ENCODE peak calls at places on chromosomes 3 and 15, in ten cellular contexts. One of them, this sample, is unnamed.

GRCh38 chr3:188473045-188473444 is 319.1 kb downstream of the LPP start:
- DNase-seq in HEK293T: no peak
- DNase-seq in AG04450: no peak
- DNase-seq in KBM-7: no peak
- DNase-seq in neural crest cell: no peak
- DNase-seq in OCI-LY7: no peak
- DNase-seq in AG08396: no peak
- DNase-seq in activated T-helper 1 cell treated with anti-CD3 and anti-CD28 coated beads, Interleukin-12 subunit alpha, Interleukin-12 subunit beta, Interleukin-2, Interleukin-4 antibody, amounts not matched to agents 30 ng/mL and 10 ng/mL and 1 ng/mL, durations not matched to agents 14 hours and 24 hours and 36 hours: no peak
- DNase-seq in hippocampal formation: no peak
- DNase-seq in RCC 7860: no peak
- DNase-seq in this sample: no peak

GRCh38 chr3:107957506-107957905 is 133.3 kb downstream of the CD47 start:
- DNase-seq in HEK293T: no peak
- DNase-seq in AG04450: no peak
- DNase-seq in KBM-7: no peak
- DNase-seq in neural crest cell: no peak
- DNase-seq in OCI-LY7: no peak
- DNase-seq in AG08396: peak
- DNase-seq in activated T-helper 1 cell treated with anti-CD3 and anti-CD28 coated beads, Interleukin-12 subunit alpha, Interleukin-12 subunit beta, Interleukin-2, Interleukin-4 antibody, amounts not matched to agents 30 ng/mL and 10 ng/mL and 1 ng/mL, durations not matched to agents 14 hours and 24 hours and 36 hours: no peak
- DNase-seq in hippocampal formation: no peak
- DNase-seq in RCC 7860: no peak
- DNase-seq in this sample: no peak

GRCh38 chr3:123287962-123288302 is 86.2 kb downstream of the SEC22A start:
- DNase-seq in HEK293T: no peak
- DNase-seq in AG04450: no peak
- DNase-seq in KBM-7: no peak
- DNase-seq in neural crest cell: no peak
- DNase-seq in OCI-LY7: peak
- DNase-seq in AG08396: no peak
- DNase-seq in activated T-helper 1 cell treated with anti-CD3 and anti-CD28 coated beads, Interleukin-12 subunit alpha, Interleukin-12 subunit beta, Interleukin-2, Interleukin-4 antibody, amounts not matched to agents 30 ng/mL and 10 ng/mL and 1 ng/mL, durations not matched to agents 14 hours and 24 hours and 36 hours: no peak
- DNase-seq in hippocampal formation: no peak
- DNase-seq in RCC 7860: no peak
- DNase-seq in this sample: no peak

GRCh38 chr3:42773409-42773751 is 327 bp upstream of the CCDC13 start:
- DNase-seq in HEK293T: no peak
- DNase-seq in AG04450: no peak
- DNase-seq in KBM-7: no peak
- DNase-seq in neural crest cell: no peak
- DNase-seq in OCI-LY7: no peak
- DNase-seq in AG08396: no peak
- DNase-seq in activated T-helper 1 cell treated with anti-CD3 and anti-CD28 coated beads, Interleukin-12 subunit alpha, Interleukin-12 subunit beta, Interleukin-2, Interleukin-4 antibody, amounts not matched to agents 30 ng/mL and 10 ng/mL and 1 ng/mL, durations not matched to agents 14 hours and 24 hours and 36 hours: no peak
- DNase-seq in hippocampal formation: no peak
- DNase-seq in RCC 7860: no peak
- DNase-seq in this sample: no peak

GRCh38 chr3:43872901-43873300 is 182.2 kb downstream of the ABHD5 start:
- DNase-seq in HEK293T: no peak
- DNase-seq in AG04450: peak
- DNase-seq in KBM-7: no peak
- DNase-seq in neural crest cell: no peak
- DNase-seq in OCI-LY7: no peak
- DNase-seq in AG08396: peak
- DNase-seq in activated T-helper 1 cell treated with anti-CD3 and anti-CD28 coated beads, Interleukin-12 subunit alpha, Interleukin-12 subunit beta, Interleukin-2, Interleukin-4 antibody, amounts not matched to agents 30 ng/mL and 10 ng/mL and 1 ng/mL, durations not matched to agents 14 hours and 24 hours and 36 hours: no peak
- DNase-seq in hippocampal formation: no peak
- DNase-seq in RCC 7860: no peak
- DNase-seq in this sample: no peak

GRCh38 chr3:108662141-108662738 is 72.7 kb downstream of the DZIP3 start:
- DNase-seq in HEK293T: peak
- DNase-seq in AG04450: peak
- DNase-seq in KBM-7: peak
- DNase-seq in neural crest cell: peak
- DNase-seq in OCI-LY7: peak
- DNase-seq in AG08396: peak
- DNase-seq in activated T-helper 1 cell treated with anti-CD3 and anti-CD28 coated beads, Interleukin-12 subunit alpha, Interleukin-12 subunit beta, Interleukin-2, Interleukin-4 antibody, amounts not matched to agents 30 ng/mL and 10 ng/mL and 1 ng/mL, durations not matched to agents 14 hours and 24 hours and 36 hours: peak
- DNase-seq in hippocampal formation: peak
- DNase-seq in RCC 7860: peak
- DNase-seq in this sample: no peak

GRCh38 chr3:5197022-5197421 is 9.5 kb downstream of the EDEM1 start:
- DNase-seq in HEK293T: no peak
- DNase-seq in AG04450: no peak
- DNase-seq in KBM-7: no peak
- DNase-seq in neural crest cell: no peak
- DNase-seq in OCI-LY7: no peak
- DNase-seq in AG08396: no peak
- DNase-seq in activated T-helper 1 cell treated with anti-CD3 and anti-CD28 coated beads, Interleukin-12 subunit alpha, Interleukin-12 subunit beta, Interleukin-2, Interleukin-4 antibody, amounts not matched to agents 30 ng/mL and 10 ng/mL and 1 ng/mL, durations not matched to agents 14 hours and 24 hours and 36 hours: no peak
- DNase-seq in hippocampal formation: no peak
- DNase-seq in RCC 7860: no peak
- DNase-seq in this sample: no peak

GRCh38 chr3:117473981-117474563 is 764.5 kb downstream of the TUSC7 start:
- DNase-seq in HEK293T: peak
- DNase-seq in AG04450: no peak
- DNase-seq in KBM-7: no peak
- DNase-seq in neural crest cell: no peak
- DNase-seq in OCI-LY7: no peak
- DNase-seq in AG08396: no peak
- DNase-seq in activated T-helper 1 cell treated with anti-CD3 and anti-CD28 coated beads, Interleukin-12 subunit alpha, Interleukin-12 subunit beta, Interleukin-2, Interleukin-4 antibody, amounts not matched to agents 30 ng/mL and 10 ng/mL and 1 ng/mL, durations not matched to agents 14 hours and 24 hours and 36 hours: no peak
- DNase-seq in hippocampal formation: no peak
- DNase-seq in RCC 7860: no peak
- DNase-seq in this sample: no peak

GRCh38 chr3:72601983-72602382 is 246.3 kb downstream of the SHQ1 start:
- DNase-seq in HEK293T: no peak
- DNase-seq in AG04450: no peak
- DNase-seq in KBM-7: no peak
- DNase-seq in neural crest cell: no peak
- DNase-seq in OCI-LY7: no peak
- DNase-seq in AG08396: no peak
- DNase-seq in activated T-helper 1 cell treated with anti-CD3 and anti-CD28 coated beads, Interleukin-12 subunit alpha, Interleukin-12 subunit beta, Interleukin-2, Interleukin-4 antibody, amounts not matched to agents 30 ng/mL and 10 ng/mL and 1 ng/mL, durations not matched to agents 14 hours and 24 hours and 36 hours: no peak
- DNase-seq in hippocampal formation: no peak
- DNase-seq in RCC 7860: no peak
- DNase-seq in this sample: no peak

GRCh38 chr15:29018406-29018805 is 132.6 kb downstream of the APBA2 start:
- DNase-seq in HEK293T: no peak
- DNase-seq in AG04450: no peak
- DNase-seq in KBM-7: no peak
- DNase-seq in neural crest cell: no peak
- DNase-seq in OCI-LY7: no peak
- DNase-seq in AG08396: no peak
- DNase-seq in activated T-helper 1 cell treated with anti-CD3 and anti-CD28 coated beads, Interleukin-12 subunit alpha, Interleukin-12 subunit beta, Interleukin-2, Interleukin-4 antibody, amounts not matched to agents 30 ng/mL and 10 ng/mL and 1 ng/mL, durations not matched to agents 14 hours and 24 hours and 36 hours: no peak
- DNase-seq in hippocampal formation: no peak
- DNase-seq in RCC 7860: no peak
- DNase-seq in this sample: no peak

GRCh38 chr3:72441284-72441994 is 406.8 kb downstream of the SHQ1 start:
- DNase-seq in HEK293T: no peak
- DNase-seq in AG04450: no peak
- DNase-seq in KBM-7: no peak
- DNase-seq in neural crest cell: no peak
- DNase-seq in OCI-LY7: no peak
- DNase-seq in AG08396: no peak
- DNase-seq in activated T-helper 1 cell treated with anti-CD3 and anti-CD28 coated beads, Interleukin-12 subunit alpha, Interleukin-12 subunit beta, Interleukin-2, Interleukin-4 antibody, amounts not matched to agents 30 ng/mL and 10 ng/mL and 1 ng/mL, durations not matched to agents 14 hours and 24 hours and 36 hours: no peak
- DNase-seq in hippocampal formation: no peak
- DNase-seq in RCC 7860: no peak
- DNase-seq in this sample: no peak

GRCh38 chr3:142106536-142106935 is 42.8 kb downstream of the TFDP2 start:
- DNase-seq in HEK293T: no peak
- DNase-seq in AG04450: no peak
- DNase-seq in KBM-7: no peak
- DNase-seq in neural crest cell: no peak
- DNase-seq in OCI-LY7: peak
- DNase-seq in AG08396: no peak
- DNase-seq in activated T-helper 1 cell treated with anti-CD3 and anti-CD28 coated beads, Interleukin-12 subunit alpha, Interleukin-12 subunit beta, Interleukin-2, Interleukin-4 antibody, amounts not matched to agents 30 ng/mL and 10 ng/mL and 1 ng/mL, durations not matched to agents 14 hours and 24 hours and 36 hours: no peak
- DNase-seq in hippocampal formation: no peak
- DNase-seq in RCC 7860: no peak
- DNase-seq in this sample: no peak

GRCh38 chr15:66952756-66953522 is 112.5 kb upstream of the SMAD3 start:
- DNase-seq in HEK293T: no peak
- DNase-seq in AG04450: no peak
- DNase-seq in KBM-7: no peak
- DNase-seq in neural crest cell: no peak
- DNase-seq in OCI-LY7: no peak
- DNase-seq in AG08396: no peak
- DNase-seq in activated T-helper 1 cell treated with anti-CD3 and anti-CD28 coated beads, Interleukin-12 subunit alpha, Interleukin-12 subunit beta, Interleukin-2, Interleukin-4 antibody, amounts not matched to agents 30 ng/mL and 10 ng/mL and 1 ng/mL, durations not matched to agents 14 hours and 24 hours and 36 hours: no peak
- DNase-seq in hippocampal formation: no peak
- DNase-seq in RCC 7860: peak
- DNase-seq in this sample: no peak

GRCh38 chr15:40080104-40080503 is 28.6 kb downstream of the BMF start:
- DNase-seq in HEK293T: no peak
- DNase-seq in AG04450: no peak
- DNase-seq in KBM-7: no peak
- DNase-seq in neural crest cell: no peak
- DNase-seq in OCI-LY7: no peak
- DNase-seq in AG08396: no peak
- DNase-seq in activated T-helper 1 cell treated with anti-CD3 and anti-CD28 coated beads, Interleukin-12 subunit alpha, Interleukin-12 subunit beta, Interleukin-2, Interleukin-4 antibody, amounts not matched to agents 30 ng/mL and 10 ng/mL and 1 ng/mL, durations not matched to agents 14 hours and 24 hours and 36 hours: no peak
- DNase-seq in hippocampal formation: no peak
- DNase-seq in RCC 7860: no peak
- DNase-seq in this sample: no peak

GRCh38 chr3:157354722-157355121 is 81.9 kb upstream of the PTX3 start:
- DNase-seq in HEK293T: peak
- DNase-seq in AG04450: no peak
- DNase-seq in KBM-7: no peak
- DNase-seq in neural crest cell: no peak
- DNase-seq in OCI-LY7: no peak
- DNase-seq in AG08396: no peak
- DNase-seq in activated T-helper 1 cell treated with anti-CD3 and anti-CD28 coated beads, Interleukin-12 subunit alpha, Interleukin-12 subunit beta, Interleukin-2, Interleukin-4 antibody, amounts not matched to agents 30 ng/mL and 10 ng/mL and 1 ng/mL, durations not matched to agents 14 hours and 24 hours and 36 hours: no peak
- DNase-seq in hippocampal formation: no peak
- DNase-seq in RCC 7860: no peak
- DNase-seq in this sample: no peak

GRCh38 chr3:152380048-152380447 is 111.3 kb downstream of the MBNL1 start:
- DNase-seq in HEK293T: no peak
- DNase-seq in AG04450: no peak
- DNase-seq in KBM-7: no peak
- DNase-seq in neural crest cell: no peak
- DNase-seq in OCI-LY7: no peak
- DNase-seq in AG08396: no peak
- DNase-seq in activated T-helper 1 cell treated with anti-CD3 and anti-CD28 coated beads, Interleukin-12 subunit alpha, Interleukin-12 subunit beta, Interleukin-2, Interleukin-4 antibody, amounts not matched to agents 30 ng/mL and 10 ng/mL and 1 ng/mL, durations not matched to agents 14 hours and 24 hours and 36 hours: no peak
- DNase-seq in hippocampal formation: no peak
- DNase-seq in RCC 7860: no peak
- DNase-seq in this sample: no peak